ENCODE peak calls at places on chromosomes 4 and X, in five cellular contexts. F, P, Q, H and B are unnamed samples. For H3K4me1, the result is how much of the 10 kb centered on the place peaks cover.

GRCh38 chrX:136725446-136726104 is 55.2 kb downstream of the ARHGEF6 start:
- DNase-seq in Q (no peak), H (no peak), F (peak), P (peak), B (no peak)

GRCh38 chrX:115362334-115363095 is 73.0 kb downstream of the LUZP4 start:
- DNase-seq in P (peak), Q (no peak), H (no peak), F (no peak), B (no peak)

GRCh38 chr4:1358421-1359160 is 11.6 kb downstream of the UVSSA start:
- DNase-seq in F (no peak), P (no peak), H (no peak), Q (no peak), B (no peak)

GRCh38 chr4:74504212-74504611 is 59.3 kb downstream of the AREG start:
- DNase-seq in P (peak), F (no peak), H (no peak), Q (no peak), B (no peak)

GRCh38 chrX:153416781-153417180 is 5.5 kb downstream of the ZFP92 start:
- DNase-seq in H (no peak), F (no peak), P (peak), Q (no peak), B (no peak)

GRCh38 chrX:16462912-16463311 is 187.0 kb upstream of the S100G start:
- DNase-seq in H (no peak), F (no peak), P (peak), Q (no peak), B (no peak)

GRCh38 chr4:155690044-155690837 is 23.6 kb downstream of the GUCY1A1 start:
- DNase-seq in H (no peak), Q (no peak), P (no peak), F (no peak), B (no peak)

GRCh38 chr4:75056277-75056676 is 123.4 kb downstream of the PARM1 start:
- DNase-seq in F (no peak), P (no peak), Q (no peak), H (no peak), B (no peak)

GRCh38 chr4:123102897-123103489 is 180.6 kb upstream of the NUDT6 start:
- DNase-seq in H (peak), F (no peak), Q (no peak), P (peak), B (no peak)

GRCh38 chr4:76894537-76894936 is 3.4 kb downstream of the SOWAHB start:
- DNase-seq in Q (no peak), P (no peak), H (no peak), F (no peak), B (no peak)

GRCh38 chr4:19285146-19285545 is 966.6 kb upstream of the SLIT2 start:
- DNase-seq in H (no peak), Q (no peak), P (no peak), F (no peak), B (no peak)

GRCh38 chr4:180909279-180909678 is 1333.9 kb upstream of the TENM3 start:
- DNase-seq in F (no peak), H (no peak), Q (no peak), P (no peak), B (no peak)

GRCh38 chr4:172147702-172148101 is 334.5 kb downstream of the GALNTL6 start:
- DNase-seq in P (no peak), Q (no peak), F (no peak), H (no peak), B (no peak)

GRCh38 chrX:129557844-129558243 is 17.8 kb downstream of the OCRL start:
- DNase-seq in H (no peak), F (no peak), Q (no peak), P (peak), B (no peak)

GRCh38 chrX:9867753-9868152 is 81.5 kb downstream of the SHROOM2 start:
- DNase-seq in P (peak), H (no peak), Q (no peak), F (no peak), B (no peak)

GRCh38 chr4:169179609-169180526 is 90.9 kb downstream of the SH3RF1 start:
- DNase-seq in P (no peak), F (no peak), Q (peak), H (no peak), B (no peak)

GRCh38 chrX:68717663-68718442 is 70.4 kb downstream of the STARD8 start:
- DNase-seq in Q (no peak), P (no peak), F (no peak), H (no peak), B (peak)

GRCh38 chr4:56684320-56684719 is 3.2 kb upstream of the HOPX start:
- DNase-seq in Q (no peak), F (no peak), P (peak), H (no peak), B (no peak)

GRCh38 chrX:30039768-30040167 is 175.6 kb upstream of the MAGEB2 start:
- DNase-seq in P (peak), Q (no peak), H (no peak), F (no peak), B (no peak)

GRCh38 chr4:73883306-73883705 is 14.1 kb downstream of the CXCL1 start:
- DNase-seq in H (no peak), P (peak), Q (no peak), F (no peak), B (no peak)

GRCh38 chr4:60020389-60020788 is 1179.7 kb upstream of the ADGRL3 start:
- DNase-seq in F (no peak), P (no peak), H (no peak), Q (no peak), B (no peak)

GRCh38 chr4:169058312-169058711 is 48.3 kb upstream of the CBR4 start:
- DNase-seq in H (no peak), F (no peak), P (no peak), Q (no peak), B (no peak)

GRCh38 chr4:107721436-107722090 is 1.5 kb upstream of the PAPSS1 start:
- DNase-seq in H (no peak), F (peak), P (no peak), Q (no peak), B (peak)

GRCh38 chrX:132877954-132878536 is 80.4 kb downstream of the HS6ST2 start:
- DNase-seq in H (no peak), Q (no peak), F (no peak), P (no peak), B (no peak)
- H3K4me1 ChIP-seq in H (under half), Q (under half), F (under half), P (under half), B (under half)

DNA sequence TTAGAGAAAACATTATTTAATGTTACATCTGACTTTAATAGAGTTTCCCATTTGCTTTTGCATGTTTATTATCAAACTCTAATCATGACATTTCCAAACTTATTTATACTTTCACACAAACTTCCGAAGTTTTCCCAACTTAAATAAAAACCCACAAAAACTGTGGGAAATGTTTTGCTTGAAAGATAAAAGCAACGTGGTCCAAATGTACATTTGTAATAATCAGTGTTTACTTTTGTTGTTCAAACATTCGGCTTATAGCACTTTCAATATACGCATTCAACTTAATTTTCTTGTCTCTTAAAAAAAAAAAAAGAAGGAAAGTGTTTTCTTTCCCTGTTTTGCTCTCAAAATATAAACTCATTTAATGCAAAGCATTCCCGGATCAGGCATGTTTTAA is 51.0 kb downstream of the STX18 start:
- DNase-seq in H (no peak), F (no peak), Q (no peak), P (no peak), B (no peak)
- H3K4me1 ChIP-seq in H (under half), F (under half), Q (under half), P (under half), B (under half)

GRCh38 chr4:79284893-79285292 is 41.0 kb downstream of the NAA11 start:
- DNase-seq in Q (no peak), H (no peak), F (no peak), P (peak), B (no peak)
- H3K4me1 ChIP-seq in Q (under half), H (under half), F (under half), P (under half), B (under half)

DNA sequence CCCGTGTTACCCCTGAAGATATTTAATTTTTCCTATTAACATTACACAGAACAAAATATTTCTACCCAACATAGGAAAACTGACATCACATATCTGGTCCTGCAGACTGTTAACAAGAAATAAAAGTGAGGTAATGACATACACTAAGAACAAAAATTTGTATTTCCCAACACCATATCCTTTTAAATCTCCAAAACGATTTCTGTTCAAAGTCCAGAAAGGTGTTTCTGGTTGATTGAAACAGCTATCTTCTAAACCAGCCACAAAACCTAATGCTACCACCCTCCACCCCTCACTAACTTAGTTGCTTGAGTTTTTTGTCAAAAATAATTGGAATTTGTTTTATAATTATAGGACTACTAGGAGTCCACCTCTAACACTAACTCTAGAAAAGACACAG is 7.1 kb downstream of the ANKRD50 start:
- DNase-seq in H (no peak), Q (no peak), F (no peak), P (no peak), B (no peak)
- H3K4me1 ChIP-seq in H (under half), Q (under half), F (under half), P (under half), B (under half)